ENCODE peak calls at places on chromosomes 2 and 18, in eight cellular contexts. H is activated naive CD8-positive, alpha-beta T cell treated with anti-CD3 and anti-CD28 coated beads for 36 hours; Q is renal cortical epithelial cell; C is Right ventricle myocardium superior; V is lower lobe of right lung; U is activated CD8-positive, alpha-beta memory T cell treated with anti-CD3 and anti-CD28 coated beads for 24 hours; I is BJ; P is NCI-H2029 treated with DMSO at 0.1 percent for 48 hours. J is an unnamed sample.

GRCh38 chr2:120858361-120858760 is 122.7 kb downstream of the GLI2 start:
- DNase-seq in V (peak), U (no peak), C (no peak), P (no peak), H (no peak), Q (no peak), I (no peak), J (peak)

GRCh38 chr18:63758616-63759015 is 16.6 kb upstream of the SERPINB7 start:
- DNase-seq in U (no peak), V (no peak), Q (peak), P (no peak), I (no peak), C (no peak), H (no peak), J (no peak)

GRCh38 chr2:28085183-28085582 is 194.7 kb downstream of the BABAM2 start:
- DNase-seq in V (no peak), I (no peak), P (no peak), U (no peak), C (no peak), Q (no peak), H (no peak), J (no peak)

GRCh38 chr2:239564587-239564986 is 163.8 kb upstream of the HDAC4 start:
- DNase-seq in V (no peak), Q (no peak), C (no peak), H (no peak), I (no peak), U (no peak), P (no peak), J (no peak)

GRCh38 chr2:98759827-98760625 is 29.1 kb upstream of the MGAT4A start:
- DNase-seq in P (no peak), V (no peak), C (no peak), H (no peak), U (no peak), Q (no peak), I (no peak), J (no peak)

GRCh38 chr18:58101291-58101706 is 57.3 kb downstream of the NEDD4L start:
- DNase-seq in U (no peak), H (no peak), Q (no peak), V (no peak), C (no peak), P (no peak), I (no peak), J (no peak)

GRCh38 chr2:22301251-22301650 is 1083.7 kb upstream of the KLHL29 start:
- DNase-seq in Q (no peak), I (no peak), H (no peak), C (no peak), P (no peak), V (no peak), U (no peak), J (no peak)

GRCh38 chr2:237509151-237509550 is 22.1 kb downstream of the MLPH start:
- DNase-seq in P (no peak), V (no peak), C (no peak), Q (no peak), H (no peak), I (no peak), U (no peak), J (no peak)

GRCh38 chr2:233793465-233794127 is 15.5 kb downstream of the MROH2A start:
- DNase-seq in Q (no peak), V (no peak), I (no peak), H (no peak), C (no peak), P (no peak), U (peak), J (peak)

GRCh38 chr2:46650556-46651001 is 171.2 kb downstream of the TMEM247 start:
- DNase-seq in V (no peak), C (no peak), U (peak), H (peak), P (peak), Q (peak), I (no peak), J (peak)

GRCh38 chr2:20164061-20164733 is 60.7 kb downstream of the SDC1 start:
- DNase-seq in V (no peak), Q (no peak), P (peak), I (no peak), C (no peak), U (no peak), H (no peak), J (no peak)

GRCh38 chr18:14174706-14175085 is 42.5 kb upstream of the ZNF519 start:
- DNase-seq in I (no peak), V (peak), H (no peak), U (no peak), P (no peak), Q (no peak), C (no peak), J (no peak)

GRCh38 chr2:47088371-47089082 is 66.6 kb downstream of the STPG4 start:
- DNase-seq in C (no peak), Q (no peak), U (peak), H (no peak), V (no peak), I (no peak), P (no peak), J (no peak)

GRCh38 chr2:228658998-228659397 is 477.5 kb upstream of the SPHKAP start:
- DNase-seq in U (no peak), P (no peak), H (no peak), Q (no peak), I (peak), V (no peak), C (no peak), J (no peak)

GRCh38 chr18:13849791-13850190 is 25.8 kb downstream of the MC5R start:
- DNase-seq in C (no peak), V (no peak), I (no peak), P (no peak), U (no peak), Q (no peak), H (no peak), J (no peak)

GRCh38 chr2:102187191-102188150 is 648 bp downstream of the IL1RL2 start:
- DNase-seq in U (peak), P (no peak), Q (no peak), C (peak), H (peak), I (no peak), V (peak), J (peak)

GRCh38 chr2:231933916-231934401 is 7.8 kb upstream of the NPPC start:
- DNase-seq in P (no peak), U (no peak), V (no peak), I (no peak), H (no peak), Q (no peak), C (peak), J (no peak)

GRCh38 chr2:48048725-48049124 is 142.4 kb upstream of the FBXO11 start:
- DNase-seq in H (no peak), V (no peak), I (no peak), Q (no peak), C (no peak), U (no peak), P (no peak), J (no peak)

GRCh38 chr2:64400103-64400728 is 53.7 kb upstream of the LGALSL start:
- DNase-seq in H (no peak), U (no peak), I (no peak), Q (peak), C (no peak), P (no peak), V (no peak), J (no peak)

GRCh38 chr2:69683170-69683971 is 39.8 kb upstream of the AAK1 start:
- DNase-seq in I (peak), P (no peak), C (no peak), U (no peak), Q (peak), H (no peak), V (no peak), J (no peak)

GRCh38 chr2:169670215-169670651 is 24.0 kb downstream of the CFAP210 start:
- DNase-seq in Q (no peak), C (no peak), U (no peak), P (no peak), H (no peak), I (no peak), V (no peak), J (no peak)

J was measured in aorta.